ENCODE peak calls at places on chromosome 22, in nine cellular contexts. One of them, this sample, is unnamed.
A peak's percentile ranks its signal among the peaks of the same experiment; 100 is the strongest.

GRCh38 chr22:43293259-43293658 is 49.9 kb downstream of the SCUBE1 start:
- DNase-seq in breast epithelium: peak; percentile 47
- DNase-seq in A549: no peak
- DNase-seq in heart left ventricle: no peak
- DNase-seq in neural progenitor cell: no peak
- DNase-seq in cardiac muscle cell: no peak
- DNase-seq in OCI-LY7: no peak
- DNase-seq in uterus: no peak
- DNase-seq in Peyer's patch: no peak
- DNase-seq in this sample: peak; percentile 71

GRCh38 chr22:23833017-23833795 is 5.6 kb downstream of the DERL3 start:
- DNase-seq in breast epithelium: no peak
- DNase-seq in A549: no peak
- DNase-seq in heart left ventricle: peak; percentile 35
- DNase-seq in neural progenitor cell: no peak
- DNase-seq in cardiac muscle cell: no peak
- DNase-seq in OCI-LY7: no peak
- DNase-seq in uterus: no peak
- DNase-seq in Peyer's patch: peak; percentile 36
- DNase-seq in this sample: peak; percentile 36

GRCh38 chr22:37404126-37404525 is 23.2 kb downstream of the ELFN2 start:
- DNase-seq in breast epithelium: no peak
- DNase-seq in A549: no peak
- DNase-seq in heart left ventricle: no peak
- DNase-seq in neural progenitor cell: no peak
- DNase-seq in cardiac muscle cell: no peak
- DNase-seq in OCI-LY7: no peak
- DNase-seq in uterus: no peak
- DNase-seq in Peyer's patch: no peak
- DNase-seq in this sample: no peak

GRCh38 chr22:40862013-40862412 is at the start of gene DNAJB7:
- DNase-seq in breast epithelium: no peak
- DNase-seq in A549: no peak
- DNase-seq in heart left ventricle: no peak
- DNase-seq in neural progenitor cell: no peak
- DNase-seq in cardiac muscle cell: no peak
- DNase-seq in OCI-LY7: no peak
- DNase-seq in uterus: no peak
- DNase-seq in Peyer's patch: no peak
- DNase-seq in this sample: no peak

GRCh38 chr22:24996420-24996952 is 44.0 kb downstream of the KIAA1671 start:
- DNase-seq in breast epithelium: no peak
- DNase-seq in A549: peak; percentile 63
- DNase-seq in heart left ventricle: peak; percentile 43
- DNase-seq in neural progenitor cell: peak; percentile 89
- DNase-seq in cardiac muscle cell: peak; percentile 93
- DNase-seq in OCI-LY7: no peak
- DNase-seq in uterus: no peak
- DNase-seq in Peyer's patch: no peak
- DNase-seq in this sample: peak; percentile 55

GRCh38 chr22:24875862-24876506 is 70.0 kb downstream of the SGSM1 start:
- DNase-seq in breast epithelium: no peak
- DNase-seq in A549: peak; percentile 12
- DNase-seq in heart left ventricle: no peak
- DNase-seq in neural progenitor cell: peak; percentile 78
- DNase-seq in cardiac muscle cell: peak; percentile 90
- DNase-seq in OCI-LY7: peak; percentile 23
- DNase-seq in uterus: no peak
- DNase-seq in Peyer's patch: no peak
- DNase-seq in this sample: no peak

GRCh38 chr22:40434745-40435144 is 64.4 kb downstream of the SGSM3 start:
- DNase-seq in breast epithelium: no peak
- DNase-seq in A549: no peak
- DNase-seq in heart left ventricle: no peak
- DNase-seq in neural progenitor cell: no peak
- DNase-seq in cardiac muscle cell: no peak
- DNase-seq in OCI-LY7: no peak
- DNase-seq in uterus: no peak
- DNase-seq in Peyer's patch: no peak
- DNase-seq in this sample: no peak

GRCh38 chr22:30178180-30179126 is 68.1 kb downstream of the LIF start:
- DNase-seq in breast epithelium: no peak
- DNase-seq in A549: no peak
- DNase-seq in heart left ventricle: no peak
- DNase-seq in neural progenitor cell: peak; percentile 19
- DNase-seq in cardiac muscle cell: no peak
- DNase-seq in OCI-LY7: no peak
- DNase-seq in uterus: no peak
- DNase-seq in Peyer's patch: no peak
- DNase-seq in this sample: no peak

GRCh38 chr22:20131856-20132685 is 467 bp downstream of the ZDHHC8 start:
- DNase-seq in breast epithelium: no peak
- DNase-seq in A549: no peak
- DNase-seq in heart left ventricle: peak; percentile 56
- DNase-seq in neural progenitor cell: peak; percentile 58
- DNase-seq in cardiac muscle cell: no peak
- DNase-seq in OCI-LY7: no peak
- DNase-seq in uterus: peak; percentile 34
- DNase-seq in Peyer's patch: peak; percentile 60
- DNase-seq in this sample: peak; percentile 57

GRCh38 chr22:24060375-24060788 is 49.3 kb downstream of the CABIN1 start:
- DNase-seq in breast epithelium: peak; percentile 31
- DNase-seq in A549: peak; percentile 8
- DNase-seq in heart left ventricle: no peak
- DNase-seq in neural progenitor cell: no peak
- DNase-seq in cardiac muscle cell: no peak
- DNase-seq in OCI-LY7: no peak
- DNase-seq in uterus: no peak
- DNase-seq in Peyer's patch: no peak
- DNase-seq in this sample: peak; percentile 22

GRCh38 chr22:27892064-27892463 is 27.0 kb downstream of the PITPNB start:
- DNase-seq in breast epithelium: no peak
- DNase-seq in A549: no peak
- DNase-seq in heart left ventricle: peak; percentile 80
- DNase-seq in neural progenitor cell: no peak
- DNase-seq in cardiac muscle cell: peak; percentile 62
- DNase-seq in OCI-LY7: no peak
- DNase-seq in uterus: no peak
- DNase-seq in Peyer's patch: no peak
- DNase-seq in this sample: no peak

GRCh38 chr22:22164541-22165272 is 79.9 kb upstream of the VPREB1 start:
- DNase-seq in breast epithelium: no peak
- DNase-seq in A549: no peak
- DNase-seq in heart left ventricle: no peak
- DNase-seq in neural progenitor cell: peak; percentile 19
- DNase-seq in cardiac muscle cell: no peak
- DNase-seq in OCI-LY7: peak; percentile 96
- DNase-seq in uterus: no peak
- DNase-seq in Peyer's patch: no peak
- DNase-seq in this sample: no peak

GRCh38 chr22:30279389-30279788 is 9.9 kb downstream of the CASTOR1 start:
- DNase-seq in breast epithelium: no peak
- DNase-seq in A549: no peak
- DNase-seq in heart left ventricle: peak; percentile 64
- DNase-seq in neural progenitor cell: no peak
- DNase-seq in cardiac muscle cell: no peak
- DNase-seq in OCI-LY7: no peak
- DNase-seq in uterus: no peak
- DNase-seq in Peyer's patch: no peak
- DNase-seq in this sample: no peak

GRCh38 chr22:26672060-26672471 is 14.7 kb downstream of the MIAT start:
- DNase-seq in breast epithelium: no peak
- DNase-seq in A549: no peak
- DNase-seq in heart left ventricle: no peak
- DNase-seq in neural progenitor cell: no peak
- DNase-seq in cardiac muscle cell: no peak
- DNase-seq in OCI-LY7: no peak
- DNase-seq in uterus: no peak
- DNase-seq in Peyer's patch: no peak
- DNase-seq in this sample: peak; percentile 66

GRCh38 chr22:43533656-43534428 is 122.0 kb downstream of the MPPED1 start:
- DNase-seq in breast epithelium: no peak
- DNase-seq in A549: no peak
- DNase-seq in heart left ventricle: no peak
- DNase-seq in neural progenitor cell: no peak
- DNase-seq in cardiac muscle cell: no peak
- DNase-seq in OCI-LY7: no peak
- DNase-seq in uterus: no peak
- DNase-seq in Peyer's patch: no peak
- DNase-seq in this sample: no peak

GRCh38 chr22:19665784-19666662 is 48.3 kb upstream of the SEPTIN5 start:
- DNase-seq in breast epithelium: no peak
- DNase-seq in A549: no peak
- DNase-seq in heart left ventricle: no peak
- DNase-seq in neural progenitor cell: no peak
- DNase-seq in cardiac muscle cell: no peak
- DNase-seq in OCI-LY7: no peak
- DNase-seq in uterus: no peak
- DNase-seq in Peyer's patch: no peak
- DNase-seq in this sample: no peak

DNA sequence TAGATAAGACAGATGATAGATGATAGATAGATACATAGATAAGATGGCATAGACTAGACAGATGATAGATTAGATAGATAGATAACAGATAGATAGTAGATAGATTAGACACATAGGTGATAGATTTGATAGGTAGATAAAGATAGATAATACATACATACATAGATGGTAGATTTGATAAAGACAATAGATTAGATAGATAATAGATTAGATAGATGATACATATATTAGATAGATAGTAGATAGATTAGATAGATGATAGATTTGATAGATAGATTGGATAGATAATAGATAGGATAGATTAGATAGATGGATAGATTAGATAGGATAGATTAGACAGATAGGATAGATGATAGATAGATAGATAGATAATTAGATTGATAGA is 327.6 kb downstream of the BRD1 start:
- DNase-seq in breast epithelium: no peak
- DNase-seq in A549: no peak
- DNase-seq in heart left ventricle: no peak
- DNase-seq in neural progenitor cell: no peak
- DNase-seq in cardiac muscle cell: no peak
- DNase-seq in OCI-LY7: no peak
- DNase-seq in uterus: no peak
- DNase-seq in Peyer's patch: no peak
- DNase-seq in this sample: no peak
- TF ChIP-seq CTCF in breast epithelium: no peak
- TF ChIP-seq CTCF in A549: no peak
- TF ChIP-seq CTCF in heart left ventricle: no peak
- TF ChIP-seq CTCF in neural progenitor cell: no peak
- TF ChIP-seq CTCF in cardiac muscle cell: no peak
- TF ChIP-seq CTCF in OCI-LY7: no peak
- TF ChIP-seq CTCF in uterus: no peak
- TF ChIP-seq CTCF in Peyer's patch: no peak
- TF ChIP-seq CTCF in this sample: no peak

DNA sequence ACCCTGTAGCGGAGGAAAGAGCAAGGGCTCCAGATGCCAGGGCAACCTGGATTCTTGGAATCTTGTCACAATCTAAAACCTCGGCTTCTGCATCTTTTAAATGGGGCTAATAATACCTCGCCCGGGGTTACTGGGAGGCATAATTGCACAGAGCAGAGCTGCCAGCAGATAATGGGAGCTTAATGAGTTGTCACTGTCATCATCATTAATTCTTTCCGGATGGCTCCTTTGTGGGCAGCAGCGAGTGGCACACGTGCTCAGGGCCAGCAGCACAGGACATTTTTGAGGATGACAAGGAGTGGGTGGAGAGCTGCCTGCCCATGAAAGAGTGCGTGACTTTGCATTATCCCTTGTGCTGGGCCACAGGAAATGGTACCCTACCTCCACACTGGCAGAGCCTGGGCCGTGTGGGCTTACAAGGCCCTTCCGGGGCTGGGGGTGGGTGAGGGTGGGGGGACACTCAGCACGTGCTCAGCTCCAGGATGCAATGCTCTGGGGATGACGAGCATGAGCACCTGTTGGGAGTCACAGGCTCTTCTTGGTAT is 5.7 kb downstream of the PDGFB start:
- DNase-seq in breast epithelium: no peak
- DNase-seq in A549: no peak
- DNase-seq in heart left ventricle: peak; percentile 21
- DNase-seq in neural progenitor cell: no peak
- DNase-seq in cardiac muscle cell: no peak
- DNase-seq in OCI-LY7: no peak
- DNase-seq in uterus: no peak
- DNase-seq in Peyer's patch: no peak
- DNase-seq in this sample: no peak
- H3K4me1 ChIP-seq in breast epithelium: peaks cover 43% of the 10 kb centered on the region
- H3K4me1 ChIP-seq in A549: peaks cover 42% of the 10 kb centered on the region
- H3K4me1 ChIP-seq in heart left ventricle: peaks cover 99% of the 10 kb centered on the region
- H3K4me1 ChIP-seq in neural progenitor cell: peaks cover 46% of the 10 kb centered on the region
- H3K4me1 ChIP-seq in cardiac muscle cell: peaks cover 60% of the 10 kb centered on the region
- H3K4me1 ChIP-seq in OCI-LY7: peaks cover 10% of the 10 kb centered on the region
- H3K4me1 ChIP-seq in uterus: no peaks in the 10 kb centered on the region
- H3K4me1 ChIP-seq in Peyer's patch: peaks cover 30% of the 10 kb centered on the region
- H3K4me1 ChIP-seq in this sample: peaks cover 71% of the 10 kb centered on the region

DNA sequence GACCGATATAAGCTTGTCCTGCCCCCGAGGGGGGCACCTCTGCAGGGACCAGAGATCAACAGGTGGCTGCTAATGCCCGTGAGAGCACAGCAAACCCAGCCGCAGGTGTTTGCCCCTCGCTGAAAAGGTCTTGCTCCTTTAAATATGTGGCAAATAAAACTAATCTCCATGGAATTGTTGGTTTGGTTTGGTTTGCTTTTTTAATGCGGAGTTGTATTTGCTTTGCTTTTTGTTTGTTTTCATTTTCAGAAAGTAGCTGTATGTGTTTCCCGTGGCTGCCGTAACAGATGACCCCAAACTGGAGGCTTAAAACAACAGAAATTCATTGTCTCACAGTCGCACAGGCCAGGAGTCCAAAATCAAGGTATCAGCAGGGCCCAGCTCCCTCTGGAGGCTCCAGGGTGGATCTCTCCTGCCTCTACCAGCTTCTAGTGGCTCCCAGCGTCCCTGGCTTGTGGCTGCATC is 93.0 kb downstream of the CELSR1 start:
- DNase-seq in breast epithelium: no peak
- DNase-seq in A549: peak; percentile 32
- DNase-seq in heart left ventricle: no peak
- DNase-seq in neural progenitor cell: no peak
- DNase-seq in cardiac muscle cell: no peak
- DNase-seq in OCI-LY7: no peak
- DNase-seq in uterus: no peak
- DNase-seq in Peyer's patch: no peak
- DNase-seq in this sample: no peak
- TF ChIP-seq CTCF in breast epithelium: no peak
- TF ChIP-seq CTCF in A549: no peak
- TF ChIP-seq CTCF in heart left ventricle: no peak
- TF ChIP-seq CTCF in neural progenitor cell: no peak
- TF ChIP-seq CTCF in cardiac muscle cell: no peak
- TF ChIP-seq CTCF in OCI-LY7: no peak
- TF ChIP-seq CTCF in uterus: no peak
- TF ChIP-seq CTCF in Peyer's patch: no peak
- TF ChIP-seq CTCF in this sample: no peak

DNA sequence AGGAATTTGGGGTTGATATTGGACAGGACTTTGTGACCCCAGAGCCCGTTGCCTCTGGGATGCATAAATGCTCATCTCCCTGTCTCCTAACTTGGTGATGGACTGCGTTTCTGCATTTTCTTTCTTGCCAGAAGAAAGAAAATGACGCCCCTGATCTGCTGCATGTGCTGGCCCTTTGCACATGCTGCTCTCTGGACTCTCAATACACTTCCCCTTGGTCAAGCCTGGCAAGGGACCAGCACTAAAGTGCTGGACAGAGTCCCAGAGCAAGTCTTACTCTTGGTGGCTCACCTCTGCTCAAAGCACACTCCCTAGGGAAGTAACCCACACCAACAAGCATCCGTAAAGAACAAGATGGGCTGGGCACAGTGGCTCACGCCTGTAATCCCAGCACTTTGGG is 40.7 kb downstream of the MYH9 start:
- DNase-seq in breast epithelium: no peak
- DNase-seq in A549: no peak
- DNase-seq in heart left ventricle: peak; percentile 70
- DNase-seq in neural progenitor cell: no peak
- DNase-seq in cardiac muscle cell: no peak
- DNase-seq in OCI-LY7: no peak
- DNase-seq in uterus: peak; percentile 24
- DNase-seq in Peyer's patch: no peak
- DNase-seq in this sample: no peak
- H3K4me1 ChIP-seq in breast epithelium: peaks cover 45% of the 10 kb centered on the region
- H3K4me1 ChIP-seq in A549: peaks cover 71% of the 10 kb centered on the region
- H3K4me1 ChIP-seq in heart left ventricle: peaks cover 98% of the 10 kb centered on the region
- H3K4me1 ChIP-seq in neural progenitor cell: peaks cover 19% of the 10 kb centered on the region
- H3K4me1 ChIP-seq in cardiac muscle cell: peaks cover 12% of the 10 kb centered on the region
- H3K4me1 ChIP-seq in OCI-LY7: no peaks in the 10 kb centered on the region
- H3K4me1 ChIP-seq in uterus: no peaks in the 10 kb centered on the region
- H3K4me1 ChIP-seq in Peyer's patch: peaks cover 21% of the 10 kb centered on the region
- H3K4me1 ChIP-seq in this sample: peaks cover 38% of the 10 kb centered on the region

This sample was measured in mucosa of descending colon.